ENCODE peak calls at places on chromosomes 7 and 10, in five cellular contexts. C, Y, L, Q and G are unnamed samples.

GRCh38 chr10:124268976-124269375 is 149.7 kb downstream of the OAT start:
- DNase-seq in C (no peak), Y (no peak), L (no peak), Q (no peak), G (no peak)

GRCh38 chr7:4157651-4158050 is 524.4 kb upstream of the FOXK1 start:
- DNase-seq in C (no peak), Y (no peak), L (no peak), Q (no peak), G (no peak)

GRCh38 chr7:66640802-66641525 is 12.3 kb downstream of the KCTD7 start:
- DNase-seq in C (no peak), Y (no peak), L (no peak), Q (no peak), G (no peak)

GRCh38 chr7:8425223-8425622 is 8.2 kb upstream of the NXPH1 start:
- DNase-seq in C (no peak), Y (no peak), L (no peak), Q (no peak), G (no peak)

GRCh38 chr10:81013771-81014170 is 476.1 kb downstream of the SH2D4B start:
- DNase-seq in C (no peak), Y (no peak), L (no peak), Q (peak), G (no peak)

GRCh38 chr7:4725014-4725951 is 43.2 kb downstream of the FOXK1 start:
- DNase-seq in C (peak), Y (peak), L (peak), Q (peak), G (peak)

GRCh38 chr10:117246997-117247667 is 6.2 kb downstream of the SLC18A2 start:
- DNase-seq in C (no peak), Y (no peak), L (no peak), Q (no peak), G (no peak)

GRCh38 chr10:130864951-130865350 is 446.6 kb downstream of the TCERG1L start:
- DNase-seq in C (no peak), Y (no peak), L (no peak), Q (no peak), G (no peak)

GRCh38 chr7:38398725-38399321 is 125.4 kb upstream of the TARP start:
- DNase-seq in C (peak), Y (peak), L (peak), Q (peak), G (peak)

GRCh38 chr10:75094465-75094864 is 17.0 kb upstream of the SAMD8 start:
- DNase-seq in C (no peak), Y (no peak), L (no peak), Q (no peak), G (no peak)

GRCh38 chr7:112272921-112273561 is 66.5 kb downstream of the ZNF277 start:
- DNase-seq in C (no peak), Y (no peak), L (no peak), Q (no peak), G (peak)

GRCh38 chr7:14995774-14996173 is 93.2 kb upstream of the DGKB start:
- DNase-seq in C (no peak), Y (peak), L (no peak), Q (no peak), G (no peak)

GRCh38 chr10:121281576-121281975 is 316.7 kb downstream of the FGFR2 start:
- DNase-seq in C (no peak), Y (no peak), L (no peak), Q (no peak), G (peak)

GRCh38 chr7:55048221-55048859 is 29.5 kb downstream of the EGFR start:
- DNase-seq in C (no peak), Y (no peak), L (peak), Q (no peak), G (no peak)

GRCh38 chr7:93804726-93805125 is 85.8 kb downstream of the TFPI2 start:
- DNase-seq in C (no peak), Y (no peak), L (no peak), Q (no peak), G (no peak)

GRCh38 chr10:86647773-86648705 is 6.3 kb upstream of the OPN4 start:
- DNase-seq in C (no peak), Y (no peak), L (no peak), Q (no peak), G (no peak)

DNA sequence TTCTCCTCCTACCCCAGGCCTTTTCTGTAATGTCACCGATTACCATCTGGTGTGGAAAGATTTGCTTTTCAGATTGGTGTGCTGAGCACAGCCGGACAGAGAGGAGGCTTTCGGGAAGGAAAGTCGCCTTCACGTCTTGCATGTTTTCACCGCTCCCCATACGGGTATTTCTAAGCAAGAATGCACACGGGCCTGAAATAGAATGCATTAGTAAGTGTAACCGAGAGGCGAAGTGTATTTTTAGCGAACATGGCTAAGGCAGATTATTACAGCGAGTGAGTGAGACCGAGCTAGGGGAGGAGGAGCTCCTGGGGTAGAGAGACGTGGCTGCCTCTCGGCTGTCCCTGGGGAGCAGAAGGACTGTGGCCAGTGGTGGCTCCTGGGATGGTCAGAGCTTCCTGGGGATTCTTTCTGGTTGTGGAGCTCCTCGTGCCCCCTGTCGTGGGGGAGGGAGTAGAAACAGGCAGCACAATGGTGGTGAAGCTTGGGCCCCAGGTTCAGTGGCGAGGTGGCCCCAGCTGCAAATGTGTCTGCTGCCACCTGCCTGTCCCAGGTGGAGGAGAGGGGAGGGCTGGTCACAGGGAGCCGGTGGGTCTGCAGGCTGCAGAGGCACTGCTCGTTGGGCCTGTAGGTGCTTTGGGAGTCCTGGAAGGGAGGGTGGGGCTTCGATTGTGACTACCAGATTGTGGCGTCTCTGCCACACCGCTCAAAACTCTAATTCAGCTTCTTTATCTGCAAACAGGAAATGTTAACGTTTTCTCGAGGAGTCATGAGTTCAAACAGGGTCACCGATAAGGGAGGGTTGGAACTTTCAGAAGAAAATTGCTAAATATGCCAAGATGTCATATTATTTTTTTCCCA is 135.8 kb downstream of the CAMK1D start:
- DNase-seq in C (no peak), Y (no peak), L (peak), Q (peak), G (no peak)
- TF ChIP-seq CTCF in C (no peak), Y (no peak), L (no peak), Q (peak), G (no peak)

GRCh38 chr7:98616381-98617050 is 569 bp upstream of the NPTX2 start:
- DNase-seq in C (no peak), Y (no peak), L (no peak), Q (no peak), G (no peak)
- H3K4me3 ChIP-seq in C (no peak), Y (no peak), L (peak), Q (no peak), G (no peak)

GRCh38 chr7:2315787-2316186 is 1.5 kb upstream of the SNX8 start:
- DNase-seq in C (no peak), Y (no peak), L (no peak), Q (no peak), G (no peak)

GRCh38 chr7:2316578-2316977 is 2.3 kb upstream of the SNX8 start:
- DNase-seq in C (no peak), Y (no peak), L (no peak), Q (no peak), G (no peak)

GRCh38 chr7:2325028-2325625 is 10.9 kb upstream of the SNX8 start:
- DNase-seq in C (no peak), Y (no peak), L (no peak), Q (no peak), G (no peak)

GRCh38 chr7:2317556-2318293 is 3.5 kb upstream of the SNX8 start:
- DNase-seq in C (no peak), Y (no peak), L (no peak), Q (no peak), G (no peak)

DNA sequence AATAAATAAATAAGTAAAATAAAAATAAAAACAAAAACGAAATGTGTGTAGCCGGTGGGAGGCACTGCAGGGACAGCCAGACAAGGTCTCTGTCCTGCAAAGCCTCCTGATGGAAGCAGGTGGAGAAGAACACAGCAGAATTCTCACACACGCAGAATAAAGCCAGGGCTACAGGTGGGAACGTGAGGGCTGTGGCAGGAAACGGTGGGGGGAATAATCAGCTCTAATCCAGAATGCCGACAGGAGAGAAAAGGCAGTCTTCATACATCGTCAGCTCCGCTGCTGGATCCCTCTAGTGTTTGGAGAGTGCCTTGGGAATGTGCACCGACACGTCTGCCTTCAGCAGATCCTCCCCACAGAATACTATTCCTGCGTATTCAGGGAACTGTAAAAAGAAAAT is 6.8 kb upstream of the SNX8 start:
- DNase-seq in C (no peak), Y (no peak), L (no peak), Q (peak), G (peak)
- TF ChIP-seq CTCF in C (no peak), Y (peak), L (no peak), Q (peak), G (peak)

GRCh38 chr7:16951483-16952080 is 69.8 kb upstream of the AGR3 start:
- DNase-seq in C (no peak), Y (peak), L (no peak), Q (no peak), G (no peak)
- H3K4me3 ChIP-seq in C (no peak), Y (no peak), L (no peak), Q (no peak), G (no peak)

DNA sequence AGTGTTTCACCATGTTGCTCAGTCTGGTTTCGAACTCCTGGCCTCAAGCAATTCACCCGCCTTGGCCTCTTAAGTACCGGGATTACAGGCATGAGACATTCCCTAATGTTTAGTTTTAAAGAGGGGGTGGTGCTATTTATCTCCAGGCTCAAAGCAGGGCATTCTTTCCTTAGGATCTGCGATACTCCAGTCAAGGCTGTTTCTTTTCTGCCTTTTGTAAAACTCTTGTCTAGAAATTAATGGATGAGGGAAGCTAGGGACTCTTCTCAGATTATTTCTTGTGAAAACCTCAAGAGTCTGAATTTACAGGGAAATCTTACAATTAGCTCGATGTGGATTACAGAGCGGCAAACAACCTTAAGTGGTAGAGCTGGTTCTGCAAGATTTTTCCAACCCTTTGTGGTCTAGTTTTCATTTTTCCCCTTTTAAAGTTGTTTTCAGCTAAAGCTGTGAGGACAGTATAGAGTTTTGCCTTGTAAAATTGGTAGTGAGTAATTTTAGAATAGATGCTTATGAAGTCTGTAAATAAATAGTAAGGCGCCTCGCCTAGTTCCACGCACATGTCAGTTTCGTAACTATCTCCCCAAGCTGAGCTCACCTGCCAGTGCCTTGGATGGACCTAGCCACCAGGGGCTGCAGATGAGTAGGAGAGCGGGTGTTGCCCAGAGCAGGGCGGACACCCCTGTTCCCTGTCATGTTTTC is 53.1 kb downstream of the CUX1 start:
- DNase-seq in C (no peak), Y (no peak), L (no peak), Q (no peak), G (no peak)
- TF ChIP-seq CTCF in C (no peak), Y (peak), L (no peak), Q (peak), G (no peak)

GRCh38 chr7:149495785-149496641 is 1.6 kb downstream of the ZNF746 start:
- DNase-seq in C (peak), Y (peak), L (peak), Q (no peak), G (peak)
- H3K4me3 ChIP-seq in C (peak), Y (peak), L (peak), Q (no peak), G (peak)

GRCh38 chr10:97400665-97401454 is at the start of gene RRP12:
- DNase-seq in C (peak), Y (peak), L (peak), Q (peak), G (peak)
- TF ChIP-seq CTCF in C (no peak), Y (peak), L (no peak), Q (no peak), G (peak)

GRCh38 chr10:96289218-96289910 is 14.9 kb upstream of the DNTT start:
- DNase-seq in C (no peak), Y (no peak), L (no peak), Q (no peak), G (no peak)

GRCh38 chr10:96285331-96285752 is 14.0 kb upstream of the BLNK start:
- DNase-seq in C (no peak), Y (no peak), L (no peak), Q (no peak), G (no peak)

GRCh38 chr10:96287392-96288105 is 16.2 kb upstream of the BLNK start:
- DNase-seq in C (no peak), Y (no peak), L (peak), Q (no peak), G (peak)

GRCh38 chr10:96290368-96291133 is 13.7 kb upstream of the DNTT start:
- DNase-seq in C (no peak), Y (no peak), L (no peak), Q (no peak), G (no peak)

DNA sequence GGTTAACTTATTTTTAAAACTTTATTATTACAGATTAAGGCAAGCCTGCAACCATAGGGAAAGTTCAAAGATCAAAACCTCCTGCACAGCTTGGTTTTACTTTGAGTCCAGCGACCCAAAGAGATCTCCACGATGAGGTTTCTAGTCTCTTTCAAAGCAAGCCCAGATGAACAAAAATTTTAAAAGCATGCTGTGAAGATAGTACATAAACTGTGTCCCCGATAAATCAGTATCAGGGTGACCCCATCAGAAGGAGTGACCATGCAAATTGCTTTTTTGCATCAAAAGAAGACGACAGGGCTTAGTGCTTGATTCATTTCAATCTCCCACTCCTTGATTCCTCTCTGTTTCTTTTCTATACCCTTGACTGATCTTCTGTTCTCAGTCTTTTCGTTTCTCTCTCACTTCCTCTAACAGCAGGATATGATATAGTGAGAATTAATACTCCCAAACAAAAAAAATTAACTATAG is 16.0 kb upstream of the DNTT start:
- DNase-seq in C (no peak), Y (no peak), L (no peak), Q (no peak), G (no peak)
- H3K4me3 ChIP-seq in C (no peak), Y (no peak), L (no peak), Q (no peak), G (no peak)

GRCh38 chr7:126792501-126792900 is 460.2 kb downstream of the GRM8 start:
- DNase-seq in C (no peak), Y (no peak), L (no peak), Q (no peak), G (no peak)

GRCh38 chr7:126791306-126791705 is 461.4 kb downstream of the GRM8 start:
- DNase-seq in C (no peak), Y (peak), L (no peak), Q (no peak), G (peak)

DNA sequence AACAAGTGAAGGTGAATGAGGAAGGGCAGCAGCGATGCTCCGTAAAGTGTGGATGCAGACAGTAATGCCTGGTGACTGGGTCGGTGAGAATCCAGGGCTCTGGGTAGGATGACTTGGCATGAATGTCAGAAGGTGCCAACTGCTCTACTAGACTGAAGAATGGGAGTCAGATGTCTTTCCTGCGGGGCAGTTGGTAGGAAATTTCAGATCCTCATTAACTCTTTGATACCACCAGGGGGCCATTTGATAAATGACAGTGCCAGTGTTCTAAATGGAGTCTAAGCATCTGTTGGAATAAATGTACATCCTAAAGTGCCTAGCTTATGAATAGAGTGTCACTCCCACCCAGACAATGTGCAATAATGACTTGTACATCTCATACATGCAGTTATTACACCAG is 462.0 kb downstream of the GRM8 start:
- DNase-seq in C (no peak), Y (no peak), L (no peak), Q (no peak), G (no peak)
- TF ChIP-seq CTCF in C (no peak), Y (peak), L (no peak), Q (no peak), G (peak)

GRCh38 chr10:20811131-20811530 is 86.0 kb downstream of the NEBL start:
- DNase-seq in C (no peak), Y (no peak), L (no peak), Q (no peak), G (peak)
- H3K4me3 ChIP-seq in C (no peak), Y (no peak), L (no peak), Q (no peak), G (no peak)